ENCODE peak calls at places on chromosome 4, in eight cellular contexts. One of them, this sample, is unnamed. For H3K4me1, the result is how much of the 10 kb centered on the place peaks cover.

GRCh38 chr4:89664521-89664920 is 172.4 kb downstream of the SNCA start:
- DNase-seq in adrenal gland: no peak
- DNase-seq in esophagus squamous epithelium: no peak
- DNase-seq in HepG2: no peak
- DNase-seq in uterus: no peak
- DNase-seq in upper lobe of left lung: no peak
- DNase-seq in transverse colon: no peak
- DNase-seq in tibial nerve: no peak
- DNase-seq in this sample: no peak

GRCh38 chr4:18075823-18076433 is 54.4 kb upstream of the LCORL start:
- DNase-seq in adrenal gland: peak
- DNase-seq in esophagus squamous epithelium: no peak
- DNase-seq in HepG2: peak
- DNase-seq in uterus: peak
- DNase-seq in upper lobe of left lung: no peak
- DNase-seq in transverse colon: peak
- DNase-seq in tibial nerve: no peak
- DNase-seq in this sample: peak

GRCh38 chr4:78688385-78688784 is 87.8 kb upstream of the BMP2K start:
- DNase-seq in adrenal gland: no peak
- DNase-seq in esophagus squamous epithelium: no peak
- DNase-seq in HepG2: no peak
- DNase-seq in uterus: no peak
- DNase-seq in upper lobe of left lung: no peak
- DNase-seq in transverse colon: no peak
- DNase-seq in tibial nerve: no peak
- DNase-seq in this sample: no peak

GRCh38 chr4:79413032-79413431 is 5.0 kb upstream of the GK2 start:
- DNase-seq in adrenal gland: no peak
- DNase-seq in esophagus squamous epithelium: no peak
- DNase-seq in HepG2: no peak
- DNase-seq in uterus: no peak
- DNase-seq in upper lobe of left lung: no peak
- DNase-seq in transverse colon: no peak
- DNase-seq in tibial nerve: no peak
- DNase-seq in this sample: no peak

GRCh38 chr4:40719008-40719623 is 30.6 kb upstream of the NSUN7 start:
- DNase-seq in adrenal gland: peak
- DNase-seq in esophagus squamous epithelium: no peak
- DNase-seq in HepG2: peak
- DNase-seq in uterus: no peak
- DNase-seq in upper lobe of left lung: peak
- DNase-seq in transverse colon: no peak
- DNase-seq in tibial nerve: no peak
- DNase-seq in this sample: no peak

GRCh38 chr4:186693159-186693815 is 30.4 kb downstream of the FAT1 start:
- DNase-seq in adrenal gland: no peak
- DNase-seq in esophagus squamous epithelium: no peak
- DNase-seq in HepG2: no peak
- DNase-seq in uterus: no peak
- DNase-seq in upper lobe of left lung: peak
- DNase-seq in transverse colon: peak
- DNase-seq in tibial nerve: peak
- DNase-seq in this sample: no peak

GRCh38 chr4:128298852-128299251 is 11.2 kb upstream of the PGRMC2 start:
- DNase-seq in adrenal gland: no peak
- DNase-seq in esophagus squamous epithelium: no peak
- DNase-seq in HepG2: no peak
- DNase-seq in uterus: no peak
- DNase-seq in upper lobe of left lung: no peak
- DNase-seq in transverse colon: no peak
- DNase-seq in tibial nerve: no peak
- DNase-seq in this sample: no peak

GRCh38 chr4:76943129-76943620 is 6.4 kb upstream of the SEPTIN11 start:
- DNase-seq in adrenal gland: peak
- DNase-seq in esophagus squamous epithelium: no peak
- DNase-seq in HepG2: no peak
- DNase-seq in uterus: no peak
- DNase-seq in upper lobe of left lung: no peak
- DNase-seq in transverse colon: no peak
- DNase-seq in tibial nerve: no peak
- DNase-seq in this sample: no peak

DNA sequence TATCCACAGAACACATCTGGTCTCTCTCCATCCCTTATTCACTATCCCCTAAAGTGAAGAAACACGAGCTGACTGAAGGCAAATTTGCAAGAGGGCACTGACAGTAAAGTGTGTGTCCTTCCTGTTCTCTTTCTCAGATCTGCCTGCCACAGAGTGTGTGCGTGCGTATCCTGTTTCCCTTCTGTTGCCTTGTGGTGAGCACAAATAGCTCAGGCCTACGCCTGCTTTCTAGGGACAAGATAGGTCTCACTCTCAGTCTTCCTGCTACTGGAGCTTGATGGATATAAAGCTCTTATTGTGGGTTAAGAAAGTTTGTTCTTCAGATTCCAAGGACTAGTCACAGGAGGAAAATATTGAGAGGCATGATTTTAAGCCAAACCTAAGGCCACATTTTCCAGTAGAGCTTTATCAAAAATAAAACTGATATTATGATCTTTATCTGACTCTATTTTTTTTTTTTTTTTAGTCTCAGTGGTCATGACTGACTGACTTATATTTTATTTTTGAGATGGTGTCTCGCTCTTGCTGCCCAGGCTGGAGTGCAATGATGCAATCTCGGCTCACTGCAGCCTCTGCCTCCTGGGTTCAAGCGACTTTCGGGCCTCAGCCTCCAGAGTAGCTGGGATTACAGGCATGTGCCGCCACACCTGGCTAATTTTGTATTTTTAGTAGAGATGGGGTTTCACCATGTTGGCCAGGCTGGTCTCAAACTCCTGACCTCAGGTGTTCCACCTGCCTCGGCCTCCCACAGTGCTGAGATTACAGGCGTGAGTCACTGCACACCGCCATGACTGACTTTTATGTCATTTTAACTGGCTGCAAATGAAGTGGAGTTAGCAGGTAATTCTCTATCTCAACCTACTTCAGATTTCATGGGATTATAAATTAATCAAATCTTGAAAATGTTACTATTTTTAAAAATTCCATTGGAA is 140.3 kb upstream of the SH3RF1 start:
- DNase-seq in adrenal gland: peak
- DNase-seq in esophagus squamous epithelium: no peak
- DNase-seq in HepG2: no peak
- DNase-seq in uterus: no peak
- DNase-seq in upper lobe of left lung: no peak
- DNase-seq in transverse colon: peak
- DNase-seq in tibial nerve: no peak
- DNase-seq in this sample: no peak
- TF ChIP-seq POLR2A in adrenal gland: no peak
- TF ChIP-seq POLR2A in esophagus squamous epithelium: no peak
- TF ChIP-seq POLR2A in HepG2: no peak
- TF ChIP-seq POLR2A in uterus: no peak
- TF ChIP-seq POLR2A in upper lobe of left lung: no peak
- TF ChIP-seq POLR2A in transverse colon: no peak
- TF ChIP-seq POLR2A in tibial nerve: no peak
- TF ChIP-seq POLR2A in this sample: no peak

GRCh38 chr4:176031927-176032326 is 33.7 kb upstream of the WDR17 start:
- DNase-seq in adrenal gland: no peak
- DNase-seq in esophagus squamous epithelium: no peak
- DNase-seq in HepG2: no peak
- DNase-seq in uterus: no peak
- DNase-seq in upper lobe of left lung: no peak
- DNase-seq in transverse colon: no peak
- DNase-seq in tibial nerve: no peak
- DNase-seq in this sample: no peak

GRCh38 chr4:176034498-176034897 is 31.1 kb upstream of the WDR17 start:
- DNase-seq in adrenal gland: peak
- DNase-seq in esophagus squamous epithelium: no peak
- DNase-seq in HepG2: no peak
- DNase-seq in uterus: peak
- DNase-seq in upper lobe of left lung: no peak
- DNase-seq in transverse colon: no peak
- DNase-seq in tibial nerve: no peak
- DNase-seq in this sample: no peak

GRCh38 chr4:176034936-176035335 is 30.7 kb upstream of the WDR17 start:
- DNase-seq in adrenal gland: no peak
- DNase-seq in esophagus squamous epithelium: no peak
- DNase-seq in HepG2: no peak
- DNase-seq in uterus: no peak
- DNase-seq in upper lobe of left lung: no peak
- DNase-seq in transverse colon: no peak
- DNase-seq in tibial nerve: no peak
- DNase-seq in this sample: no peak

GRCh38 chr4:176030391-176030790 is 35.2 kb upstream of the WDR17 start:
- DNase-seq in adrenal gland: no peak
- DNase-seq in esophagus squamous epithelium: no peak
- DNase-seq in HepG2: no peak
- DNase-seq in uterus: no peak
- DNase-seq in upper lobe of left lung: no peak
- DNase-seq in transverse colon: no peak
- DNase-seq in tibial nerve: no peak
- DNase-seq in this sample: no peak

DNA sequence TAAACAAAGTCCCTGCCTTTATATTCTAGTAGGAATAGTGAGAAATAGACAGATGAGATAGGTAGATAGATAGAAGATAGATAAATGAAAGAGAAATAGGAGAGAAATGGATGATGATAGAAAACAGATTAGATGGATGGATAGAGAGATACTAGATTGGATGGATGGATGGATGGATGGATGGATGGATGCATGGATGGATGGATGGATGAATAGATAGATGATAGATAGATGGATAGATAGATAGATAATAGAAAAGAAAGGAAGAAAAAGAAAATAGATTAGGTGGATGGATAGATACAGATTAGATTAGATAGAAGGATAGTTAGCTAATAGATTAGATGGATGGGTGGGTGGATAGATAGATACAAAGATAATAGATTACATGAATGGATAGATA is 33.2 kb upstream of the WDR17 start:
- DNase-seq in adrenal gland: no peak
- DNase-seq in esophagus squamous epithelium: no peak
- DNase-seq in HepG2: no peak
- DNase-seq in uterus: no peak
- DNase-seq in upper lobe of left lung: no peak
- DNase-seq in transverse colon: no peak
- DNase-seq in tibial nerve: no peak
- DNase-seq in this sample: no peak
- H3K27ac ChIP-seq in adrenal gland: no peak
- H3K27ac ChIP-seq in esophagus squamous epithelium: no peak
- H3K27ac ChIP-seq in HepG2: no peak
- H3K27ac ChIP-seq in uterus: no peak
- H3K27ac ChIP-seq in upper lobe of left lung: no peak
- H3K27ac ChIP-seq in transverse colon: no peak
- H3K27ac ChIP-seq in tibial nerve: no peak
- H3K27ac ChIP-seq in this sample: no peak

DNA sequence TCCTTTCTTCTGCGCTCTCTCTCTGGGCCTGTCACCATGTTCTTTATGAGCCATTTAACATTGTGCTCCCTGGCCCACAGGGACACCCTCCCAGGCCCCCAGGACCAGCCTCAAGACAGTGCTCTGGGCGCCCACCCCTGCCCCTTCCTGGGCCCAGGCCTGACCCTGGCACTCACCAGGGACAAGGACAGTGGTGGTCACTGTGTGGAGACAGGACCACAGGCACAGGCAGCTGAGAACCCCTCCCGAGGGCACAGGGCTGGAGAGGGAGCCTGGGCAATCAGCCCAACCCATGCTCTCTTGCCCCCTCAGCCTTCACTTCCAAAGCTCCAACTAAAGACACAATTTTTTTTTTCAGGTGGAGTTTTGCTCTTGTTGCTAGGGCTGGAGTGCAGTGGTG is 218.2 kb upstream of the PSAPL1 start:
- DNase-seq in adrenal gland: no peak
- DNase-seq in esophagus squamous epithelium: no peak
- DNase-seq in HepG2: no peak
- DNase-seq in uterus: no peak
- DNase-seq in upper lobe of left lung: no peak
- DNase-seq in transverse colon: no peak
- DNase-seq in tibial nerve: no peak
- DNase-seq in this sample: peak
- H3K4me1 ChIP-seq in adrenal gland: under half
- H3K4me1 ChIP-seq in esophagus squamous epithelium: under half
- H3K4me1 ChIP-seq in HepG2: under half
- H3K4me1 ChIP-seq in uterus: under half
- H3K4me1 ChIP-seq in upper lobe of left lung: under half
- H3K4me1 ChIP-seq in transverse colon: under half
- H3K4me1 ChIP-seq in tibial nerve: under half
- H3K4me1 ChIP-seq in this sample: under half

GRCh38 chr4:337143-337931 is at the start of gene ZNF141:
- DNase-seq in adrenal gland: peak
- DNase-seq in esophagus squamous epithelium: peak
- DNase-seq in HepG2: no peak
- DNase-seq in uterus: peak
- DNase-seq in upper lobe of left lung: peak
- DNase-seq in transverse colon: peak
- DNase-seq in tibial nerve: peak
- DNase-seq in this sample: peak
- TF ChIP-seq POLR2A in adrenal gland: peak
- TF ChIP-seq POLR2A in esophagus squamous epithelium: no peak
- TF ChIP-seq POLR2A in HepG2: no peak
- TF ChIP-seq POLR2A in uterus: peak
- TF ChIP-seq POLR2A in upper lobe of left lung: peak
- TF ChIP-seq POLR2A in transverse colon: peak
- TF ChIP-seq POLR2A in tibial nerve: peak
- TF ChIP-seq POLR2A in this sample: peak